ENCODE peak calls at places on chromosomes 13 and 19, in five cellular contexts. D is activated naive CD8-positive, alpha-beta T cell treated with anti-CD3 and anti-CD28 coated beads, Interleukin-2, amount 50 U/mL, for 24 hours; H is esophagus squamous epithelium; K is breast epithelium; Z is activated T-helper 1 cell treated with Interleukin-2 at 50 U/mL for 16 hours. E is an unnamed sample.

GRCh38 chr19:2997720-2998119 is 20.4 kb downstream of the TLE6 start:
- DNase-seq in D (no peak), H (no peak), K (no peak), Z (no peak), E (no peak)

GRCh38 chr13:95643814-95644598 is 500 bp downstream of the DZIP1 start:
- DNase-seq in D (peak), H (no peak), K (no peak), Z (no peak), E (no peak)

GRCh38 chr19:6021878-6022569 is 44.1 kb upstream of the RANBP3 start:
- DNase-seq in D (peak), H (no peak), K (peak), Z (peak), E (peak)

GRCh38 chr19:18651300-18651699 is 14.5 kb downstream of the KLHL26 start:
- DNase-seq in D (no peak), H (no peak), K (no peak), Z (no peak), E (no peak)

GRCh38 chr19:8163781-8164180 is 14.4 kb upstream of the FBN3 start:
- DNase-seq in D (no peak), H (no peak), K (no peak), Z (no peak), E (no peak)

GRCh38 chr13:96532804-96533203 is 442.9 kb downstream of the HS6ST3 start:
- DNase-seq in D (no peak), H (no peak), K (no peak), Z (no peak), E (no peak)

GRCh38 chr19:10761443-10762242 is 43.8 kb downstream of the DNM2 start:
- DNase-seq in D (no peak), H (no peak), K (no peak), Z (no peak), E (no peak)

GRCh38 chr13:85833938-85834337 is 34.7 kb upstream of the SLITRK6 start:
- DNase-seq in D (no peak), H (no peak), K (no peak), Z (no peak), E (no peak)

GRCh38 chr13:73702419-73703071 is 431.7 kb downstream of the KLF12 start:
- DNase-seq in D (peak), H (no peak), K (no peak), Z (no peak), E (no peak)

GRCh38 chr13:35744566-35745203 is 268.2 kb upstream of the MAB21L1 start:
- DNase-seq in D (no peak), H (no peak), K (no peak), Z (no peak), E (no peak)

GRCh38 chr13:39684531-39685137 is 29.2 kb downstream of the COG6 start:
- DNase-seq in D (no peak), H (no peak), K (no peak), Z (no peak), E (peak)

GRCh38 chr19:53900191-53900860 is 8.8 kb upstream of the CACNG7 start:
- DNase-seq in D (no peak), H (no peak), K (no peak), Z (no peak), E (no peak)

E was measured in non-pigmented ciliary epithelial cell.